ENCODE peak calls at places on chromosomes 13 and 19, in seven cellular contexts. V, C, X, E, I, P and B are unnamed samples.

GRCh38 chr13:103250071-103250470 is 183.9 kb upstream of the SLC10A2 start:
- DNase-seq in V (no peak), C (no peak), X (no peak), E (no peak), I (no peak), P (no peak), B (no peak)

GRCh38 chr13:42525035-42525504 is 48.9 kb upstream of the TNFSF11 start:
- DNase-seq in V (no peak), C (no peak), X (peak), E (no peak), I (no peak), P (peak), B (no peak)

GRCh38 chr19:12913011-12913561 is 6.0 kb downstream of the SYCE2 start:
- DNase-seq in V (peak), C (peak), X (peak), E (peak), I (peak), P (peak), B (peak)

GRCh38 chr13:109874444-109874920 is 88.1 kb upstream of the IRS2 start:
- DNase-seq in V (no peak), C (no peak), X (no peak), E (no peak), I (no peak), P (peak), B (no peak)

GRCh38 chr19:29155683-29156082 is 57.3 kb downstream of the UQCRFS1 start:
- DNase-seq in V (no peak), C (no peak), X (no peak), E (no peak), I (no peak), P (no peak), B (no peak)

GRCh38 chr13:24709186-24709913 is 29.1 kb downstream of the ATP12A start:
- DNase-seq in V (no peak), C (no peak), X (no peak), E (no peak), I (no peak), P (no peak), B (no peak)

GRCh38 chr13:99970761-99971575 is 599 bp downstream of the ZIC5 start:
- DNase-seq in V (peak), C (no peak), X (no peak), E (no peak), I (peak), P (no peak), B (no peak)

GRCh38 chr19:42079886-42080763 is 4.2 kb downstream of the ZNF574 start:
- DNase-seq in V (no peak), C (no peak), X (no peak), E (no peak), I (no peak), P (no peak), B (no peak)

GRCh38 chr13:95505976-95506375 is 46.5 kb upstream of the CLDN10 start:
- DNase-seq in V (no peak), C (no peak), X (no peak), E (no peak), I (no peak), P (no peak), B (no peak)

GRCh38 chr13:113645329-113645728 is 12.7 kb downstream of the ATP4B start:
- DNase-seq in V (no peak), C (no peak), X (peak), E (no peak), I (peak), P (no peak), B (no peak)

GRCh38 chr13:69776937-69777336 is 330.7 kb upstream of the ATXN8OS start:
- DNase-seq in V (no peak), C (no peak), X (no peak), E (no peak), I (no peak), P (no peak), B (no peak)

GRCh38 chr13:78736142-78736541 is 77.2 kb upstream of the OBI1 start:
- DNase-seq in V (no peak), C (no peak), X (no peak), E (no peak), I (no peak), P (no peak), B (no peak)

GRCh38 chr19:10752237-10752912 is 34.5 kb downstream of the DNM2 start:
- DNase-seq in V (no peak), C (peak), X (no peak), E (peak), I (no peak), P (no peak), B (peak)